ENCODE peak calls at places on chromosome 22, in nine cellular contexts. One of them, this sample, is unnamed.

GRCh38 chr22:42304021-42304790 is 33.8 kb upstream of the TCF20 start:
- DNase-seq in GM20000: no peak
- DNase-seq in body of pancreas: no peak
- DNase-seq in fibroblast of pulmonary artery: no peak
- DNase-seq in A549: no peak
- DNase-seq in neural crest cell: no peak
- DNase-seq in colonic mucosa: no peak
- DNase-seq in bronchial epithelial cell: no peak
- DNase-seq in endothelial cell: no peak
- DNase-seq in this sample: peak

GRCh38 chr22:50010676-50011446 is 1.7 kb downstream of the IL17REL start:
- DNase-seq in GM20000: peak
- DNase-seq in A549: no peak
- DNase-seq in fibroblast of pulmonary artery: no peak
- DNase-seq in bronchial epithelial cell: no peak
- DNase-seq in body of pancreas: peak
- DNase-seq in colonic mucosa: no peak
- DNase-seq in neural crest cell: no peak
- DNase-seq in endothelial cell: peak
- DNase-seq in this sample: no peak

GRCh38 chr22:41469218-41469851 is 418 bp downstream of the ACO2 start:
- DNase-seq in fibroblast of pulmonary artery: no peak
- DNase-seq in body of pancreas: peak
- DNase-seq in neural crest cell: no peak
- DNase-seq in bronchial epithelial cell: no peak
- DNase-seq in colonic mucosa: peak
- DNase-seq in endothelial cell: no peak
- DNase-seq in A549: no peak
- DNase-seq in GM20000: no peak
- DNase-seq in this sample: no peak

GRCh38 chr22:31046591-31047226 is 34.4 kb upstream of the SMTN start:
- DNase-seq in bronchial epithelial cell: no peak
- DNase-seq in fibroblast of pulmonary artery: peak
- DNase-seq in GM20000: no peak
- DNase-seq in body of pancreas: peak
- DNase-seq in neural crest cell: peak
- DNase-seq in A549: no peak
- DNase-seq in endothelial cell: peak
- DNase-seq in colonic mucosa: no peak
- DNase-seq in this sample: peak

GRCh38 chr22:31566484-31566883 is 70.1 kb downstream of the SFI1 start:
- DNase-seq in GM20000: no peak
- DNase-seq in neural crest cell: no peak
- DNase-seq in body of pancreas: no peak
- DNase-seq in bronchial epithelial cell: no peak
- DNase-seq in colonic mucosa: no peak
- DNase-seq in fibroblast of pulmonary artery: no peak
- DNase-seq in A549: no peak
- DNase-seq in endothelial cell: no peak
- DNase-seq in this sample: no peak

GRCh38 chr22:24972369-24972768 is 19.9 kb downstream of the KIAA1671 start:
- DNase-seq in body of pancreas: no peak
- DNase-seq in neural crest cell: no peak
- DNase-seq in GM20000: no peak
- DNase-seq in bronchial epithelial cell: no peak
- DNase-seq in endothelial cell: no peak
- DNase-seq in A549: no peak
- DNase-seq in colonic mucosa: no peak
- DNase-seq in fibroblast of pulmonary artery: no peak
- DNase-seq in this sample: no peak

GRCh38 chr22:44448271-44448780 is 49.7 kb downstream of the RTL6 start:
- DNase-seq in endothelial cell: no peak
- DNase-seq in fibroblast of pulmonary artery: peak
- DNase-seq in A549: peak
- DNase-seq in GM20000: no peak
- DNase-seq in bronchial epithelial cell: peak
- DNase-seq in colonic mucosa: no peak
- DNase-seq in body of pancreas: peak
- DNase-seq in neural crest cell: no peak
- DNase-seq in this sample: peak

GRCh38 chr22:41848468-41848867 is 15.6 kb downstream of the SREBF2 start:
- DNase-seq in endothelial cell: no peak
- DNase-seq in neural crest cell: no peak
- DNase-seq in body of pancreas: no peak
- DNase-seq in A549: no peak
- DNase-seq in colonic mucosa: peak
- DNase-seq in GM20000: no peak
- DNase-seq in fibroblast of pulmonary artery: no peak
- DNase-seq in bronchial epithelial cell: no peak
- DNase-seq in this sample: no peak

GRCh38 chr22:31923166-31923565 is 21.2 kb upstream of the YWHAH start:
- DNase-seq in body of pancreas: peak
- DNase-seq in bronchial epithelial cell: no peak
- DNase-seq in A549: no peak
- DNase-seq in neural crest cell: no peak
- DNase-seq in GM20000: no peak
- DNase-seq in colonic mucosa: peak
- DNase-seq in endothelial cell: no peak
- DNase-seq in fibroblast of pulmonary artery: peak
- DNase-seq in this sample: no peak

DNA sequence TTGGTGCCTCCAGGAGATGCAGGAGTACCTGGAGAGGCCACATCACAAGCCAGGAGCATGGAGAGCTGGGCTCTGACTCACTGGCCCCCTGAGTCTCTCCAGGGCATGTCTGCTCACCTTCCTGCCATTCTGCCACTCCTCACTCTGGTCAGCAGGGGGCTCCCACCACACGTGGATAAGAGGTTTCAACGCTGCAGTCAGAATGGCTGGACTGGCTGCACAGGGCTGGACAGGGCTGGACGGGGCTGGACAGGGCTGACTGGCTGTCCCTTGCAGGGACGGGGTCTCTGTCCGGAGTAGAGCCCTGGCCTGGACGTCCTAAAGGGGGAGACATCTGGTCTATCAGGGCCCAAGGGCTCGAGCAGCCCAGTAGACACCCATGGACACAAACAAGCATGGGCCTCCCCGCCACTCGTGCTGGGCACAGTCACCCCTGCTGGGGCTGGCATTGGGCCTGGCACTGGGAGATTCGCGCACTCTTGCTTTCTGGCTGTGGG is 34.6 kb downstream of the CYTH4 start:
- DNase-seq in bronchial epithelial cell: peak
- DNase-seq in body of pancreas: peak
- DNase-seq in A549: peak
- DNase-seq in GM20000: peak
- DNase-seq in fibroblast of pulmonary artery: peak
- DNase-seq in endothelial cell: peak
- DNase-seq in neural crest cell: peak
- DNase-seq in colonic mucosa: peak
- DNase-seq in this sample: peak
- TF ChIP-seq CTCF in bronchial epithelial cell: peak
- TF ChIP-seq CTCF in body of pancreas: peak
- TF ChIP-seq CTCF in A549: peak
- TF ChIP-seq CTCF in GM20000: peak
- TF ChIP-seq CTCF in fibroblast of pulmonary artery: peak
- TF ChIP-seq CTCF in endothelial cell: peak
- TF ChIP-seq CTCF in neural crest cell: peak
- TF ChIP-seq CTCF in colonic mucosa: peak
- TF ChIP-seq CTCF in this sample: peak

GRCh38 chr22:23376256-23376655 is 195.9 kb downstream of the BCR start:
- DNase-seq in body of pancreas: no peak
- DNase-seq in GM20000: peak
- DNase-seq in neural crest cell: no peak
- DNase-seq in fibroblast of pulmonary artery: peak
- DNase-seq in endothelial cell: peak
- DNase-seq in bronchial epithelial cell: peak
- DNase-seq in A549: peak
- DNase-seq in colonic mucosa: peak
- DNase-seq in this sample: no peak
- TF ChIP-seq CTCF in body of pancreas: no peak
- TF ChIP-seq CTCF in GM20000: peak
- TF ChIP-seq CTCF in neural crest cell: peak
- TF ChIP-seq CTCF in fibroblast of pulmonary artery: peak
- TF ChIP-seq CTCF in endothelial cell: peak
- TF ChIP-seq CTCF in bronchial epithelial cell: peak
- TF ChIP-seq CTCF in A549: peak
- TF ChIP-seq CTCF in colonic mucosa: peak
- TF ChIP-seq CTCF in this sample: no peak

GRCh38 chr22:37676691-37677627 is 1.5 kb downstream of the LGALS1 start:
- DNase-seq in colonic mucosa: peak
- DNase-seq in neural crest cell: peak
- DNase-seq in fibroblast of pulmonary artery: peak
- DNase-seq in GM20000: peak
- DNase-seq in endothelial cell: peak
- DNase-seq in bronchial epithelial cell: peak
- DNase-seq in body of pancreas: peak
- DNase-seq in A549: no peak
- DNase-seq in this sample: peak

GRCh38 chr22:37675930-37676571 is 615 bp downstream of the LGALS1 start:
- DNase-seq in colonic mucosa: peak
- DNase-seq in endothelial cell: no peak
- DNase-seq in neural crest cell: no peak
- DNase-seq in bronchial epithelial cell: no peak
- DNase-seq in fibroblast of pulmonary artery: peak
- DNase-seq in A549: no peak
- DNase-seq in body of pancreas: peak
- DNase-seq in GM20000: no peak
- DNase-seq in this sample: no peak

GRCh38 chr22:37672920-37673453 is 2.4 kb upstream of the LGALS1 start:
- DNase-seq in GM20000: no peak
- DNase-seq in fibroblast of pulmonary artery: no peak
- DNase-seq in body of pancreas: no peak
- DNase-seq in A549: no peak
- DNase-seq in colonic mucosa: no peak
- DNase-seq in bronchial epithelial cell: no peak
- DNase-seq in neural crest cell: no peak
- DNase-seq in endothelial cell: no peak
- DNase-seq in this sample: no peak

GRCh38 chr22:37674248-37674647 is 1.2 kb upstream of the LGALS1 start:
- DNase-seq in GM20000: no peak
- DNase-seq in body of pancreas: no peak
- DNase-seq in colonic mucosa: no peak
- DNase-seq in neural crest cell: no peak
- DNase-seq in endothelial cell: no peak
- DNase-seq in fibroblast of pulmonary artery: no peak
- DNase-seq in bronchial epithelial cell: no peak
- DNase-seq in A549: no peak
- DNase-seq in this sample: no peak

DNA sequence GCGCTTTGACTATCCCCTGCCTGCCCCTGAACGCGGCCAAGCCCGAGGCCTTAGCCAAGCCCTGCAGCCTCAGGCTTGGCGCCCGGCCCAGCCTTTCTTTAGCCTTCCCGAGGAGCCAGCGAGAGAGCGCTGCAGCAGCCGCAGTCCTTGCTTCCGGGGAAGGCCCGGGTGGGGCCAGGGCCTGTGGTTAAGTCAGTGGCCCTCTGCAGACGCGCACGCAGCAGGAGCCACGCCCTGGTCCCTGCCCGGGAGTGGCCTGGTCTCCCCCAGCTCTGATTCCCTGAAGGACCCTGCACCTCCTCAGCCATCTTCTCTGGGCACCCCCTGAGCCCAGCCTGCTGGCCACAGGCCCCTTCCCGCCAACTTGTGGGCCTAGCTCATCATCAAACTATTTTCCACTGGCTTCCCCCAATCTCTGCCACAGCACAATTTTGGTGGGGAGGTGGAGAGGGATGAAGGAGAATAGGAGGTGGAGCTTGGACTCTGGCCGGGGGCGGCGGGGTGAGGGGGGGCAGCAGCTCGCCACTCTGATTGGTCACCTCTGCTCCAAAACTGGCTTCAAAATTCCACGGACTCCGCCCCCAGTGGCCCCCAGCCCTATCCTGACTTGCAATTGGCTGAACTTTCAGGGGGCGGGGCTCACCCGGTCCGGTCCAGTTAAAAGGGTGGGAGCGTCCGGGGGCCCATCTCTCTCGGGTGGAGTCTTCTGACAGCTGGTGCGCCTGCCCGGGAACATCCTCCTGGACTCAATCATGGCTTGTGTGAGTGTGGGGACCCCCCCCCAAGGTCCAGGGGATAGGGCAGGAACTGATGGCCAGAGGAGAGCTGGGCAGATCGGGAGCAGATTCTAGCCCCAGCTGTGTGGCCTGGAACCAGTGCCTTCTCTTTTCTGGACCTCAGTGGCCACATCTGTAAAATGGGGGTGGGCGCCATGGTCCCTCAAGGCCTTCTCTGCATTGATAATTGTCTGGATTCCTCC is at the start of gene LGALS1:
- DNase-seq in GM20000: peak
- DNase-seq in fibroblast of pulmonary artery: peak
- DNase-seq in A549: peak
- DNase-seq in endothelial cell: no peak
- DNase-seq in neural crest cell: peak
- DNase-seq in bronchial epithelial cell: peak
- DNase-seq in colonic mucosa: peak
- DNase-seq in body of pancreas: peak
- DNase-seq in this sample: peak
- TF ChIP-seq CTCF in GM20000: no peak
- TF ChIP-seq CTCF in fibroblast of pulmonary artery: peak
- TF ChIP-seq CTCF in A549: no peak
- TF ChIP-seq CTCF in endothelial cell: no peak
- TF ChIP-seq CTCF in neural crest cell: no peak
- TF ChIP-seq CTCF in bronchial epithelial cell: peak
- TF ChIP-seq CTCF in colonic mucosa: no peak
- TF ChIP-seq CTCF in body of pancreas: peak
- TF ChIP-seq CTCF in this sample: no peak

GRCh38 chr22:47452184-47452583 is 689.7 kb downstream of the TBC1D22A start:
- DNase-seq in fibroblast of pulmonary artery: no peak
- DNase-seq in GM20000: no peak
- DNase-seq in A549: peak
- DNase-seq in neural crest cell: no peak
- DNase-seq in colonic mucosa: no peak
- DNase-seq in bronchial epithelial cell: no peak
- DNase-seq in endothelial cell: no peak
- DNase-seq in body of pancreas: no peak
- DNase-seq in this sample: no peak
- TF ChIP-seq CTCF in fibroblast of pulmonary artery: peak
- TF ChIP-seq CTCF in GM20000: peak
- TF ChIP-seq CTCF in A549: no peak
- TF ChIP-seq CTCF in neural crest cell: peak
- TF ChIP-seq CTCF in colonic mucosa: no peak
- TF ChIP-seq CTCF in bronchial epithelial cell: no peak
- TF ChIP-seq CTCF in endothelial cell: peak
- TF ChIP-seq CTCF in body of pancreas: no peak
- TF ChIP-seq CTCF in this sample: no peak